ENCODE peak calls at places on chromosomes 5 and 9, in seven cellular contexts. L is EL, W is H1, T is T-helper 1 cell, X is left ventricle myocardium inferior, P is mesendoderm, K is retina. A is an unnamed sample.

GRCh38 chr5:2207109-2207399 is 324.3 kb upstream of the IRX4 start:
- DNase-seq in T (no peak), X (no peak), L (no peak), P (no peak), K (no peak), W (no peak), A (no peak)

GRCh38 chr5:169837686-169838085 is 142.6 kb downstream of the INSYN2B start:
- DNase-seq in K (no peak), T (no peak), L (no peak), P (no peak), X (no peak), W (no peak), A (peak)

GRCh38 chr9:111961011-111961410 is 64.4 kb downstream of the UGCG start:
- DNase-seq in K (no peak), W (no peak), P (no peak), L (peak), T (no peak), X (no peak), A (no peak)

GRCh38 chr9:70260007-70260443 is 1.2 kb downstream of the SMC5 start:
- DNase-seq in W (no peak), K (no peak), X (no peak), P (no peak), T (no peak), L (no peak), A (no peak)

GRCh38 chr5:94908889-94909480 is 290.5 kb downstream of the SLF1 start:
- DNase-seq in T (no peak), L (peak), W (no peak), K (no peak), X (no peak), P (peak), A (peak)

GRCh38 chr9:90970603-90971002 is 169.0 kb downstream of the SYK start:
- DNase-seq in L (peak), P (no peak), T (no peak), W (no peak), K (no peak), X (no peak), A (no peak)

GRCh38 chr9:113949206-113950078 is 73.3 kb downstream of the ZNF618 start:
- DNase-seq in K (no peak), X (no peak), W (no peak), L (no peak), T (no peak), P (no peak), A (no peak)

GRCh38 chr5:136062563-136063274 is 33.9 kb downstream of the TGFBI start:
- DNase-seq in L (peak), T (no peak), K (no peak), X (no peak), W (no peak), P (peak), A (peak)

GRCh38 chr5:150640311-150641005 is at the start of gene SYNPO:
- DNase-seq in L (peak), X (peak), K (no peak), T (no peak), P (peak), W (no peak), A (peak)